ENCODE peak calls at places on chromosome 18, in five cellular contexts. Z, P, T, Y and K are unnamed samples.
A peak's percentile ranks its signal among the peaks of the same experiment; 100 is the strongest.

GRCh38 chr18:11872479-11873136 is 21.4 kb downstream of the CHMP1B start:
- DNase-seq in Z (no peak), P (no peak), T (peak; percentile 33), Y (no peak), K (no peak)

GRCh38 chr18:66759017-66759416 is 155.1 kb upstream of the CDH19 start:
- DNase-seq in Z (no peak), P (no peak), T (no peak), Y (no peak), K (no peak)

GRCh38 chr18:35132284-35132910 is 91.2 kb downstream of the MAPRE2 start:
- DNase-seq in Z (no peak), P (no peak), T (no peak), Y (no peak), K (no peak)

GRCh38 chr18:25451077-25451658 is 99.2 kb upstream of the ZNF521 start:
- DNase-seq in Z (no peak), P (no peak), T (no peak), Y (no peak), K (no peak)

GRCh38 chr18:33751613-33752221 is 173.7 kb downstream of the ASXL3 start:
- DNase-seq in Z (no peak), P (no peak), T (no peak), Y (no peak), K (no peak)

GRCh38 chr18:49340446-49340845 is 120.0 kb downstream of the DYM start:
- DNase-seq in Z (no peak), P (no peak), T (peak; percentile 45), Y (no peak), K (no peak)

GRCh38 chr18:64692826-64693225 is 543.9 kb upstream of the LINC00305 start:
- DNase-seq in Z (no peak), P (no peak), T (no peak), Y (no peak), K (no peak)

GRCh38 chr18:45626330-45627203 is 11.3 kb downstream of the SLC14A2 start:
- DNase-seq in Z (no peak), P (no peak), T (peak; percentile 51), Y (peak; percentile 71), K (no peak)

GRCh38 chr18:25587545-25587944 is 235.6 kb upstream of the ZNF521 start:
- DNase-seq in Z (no peak), P (no peak), T (no peak), Y (no peak), K (no peak)

DNA sequence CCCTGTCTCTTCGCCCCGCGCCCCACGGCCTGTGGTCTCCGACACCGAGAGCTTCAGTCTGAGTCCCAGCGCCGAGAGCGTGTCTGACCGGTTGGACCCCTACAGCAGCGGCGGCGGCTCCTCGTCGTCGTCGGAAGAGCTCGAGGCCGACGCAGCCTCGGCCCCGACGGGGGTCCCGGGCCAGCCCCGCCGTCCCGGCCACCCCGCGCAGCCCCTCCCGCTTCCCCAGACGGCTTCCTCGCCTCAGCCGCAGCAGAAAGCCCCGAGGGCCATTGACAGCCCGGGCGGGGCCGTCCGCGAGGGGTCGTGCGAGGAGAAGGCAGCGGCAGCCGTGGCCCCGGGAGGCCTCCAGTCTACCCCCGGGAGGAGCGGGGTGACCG is 1.3 kb downstream of the PHLPP1 start:
- DNase-seq in Z (peak; percentile 69), P (peak; percentile 59), T (no peak), Y (peak; percentile 46), K (peak; percentile 75)
- TF ChIP-seq CTCF in Z (no peak), P (no peak), T (no peak), Y (peak; percentile 38), K (no peak)

GRCh38 chr18:43420091-43420490 is 142.8 kb upstream of the SYT4 start:
- DNase-seq in Z (no peak), P (no peak), T (no peak), Y (no peak), K (no peak)

GRCh38 chr18:43422483-43422882 is 145.2 kb upstream of the SYT4 start:
- DNase-seq in Z (no peak), P (no peak), T (no peak), Y (peak; percentile 39), K (peak; percentile 35)

DNA sequence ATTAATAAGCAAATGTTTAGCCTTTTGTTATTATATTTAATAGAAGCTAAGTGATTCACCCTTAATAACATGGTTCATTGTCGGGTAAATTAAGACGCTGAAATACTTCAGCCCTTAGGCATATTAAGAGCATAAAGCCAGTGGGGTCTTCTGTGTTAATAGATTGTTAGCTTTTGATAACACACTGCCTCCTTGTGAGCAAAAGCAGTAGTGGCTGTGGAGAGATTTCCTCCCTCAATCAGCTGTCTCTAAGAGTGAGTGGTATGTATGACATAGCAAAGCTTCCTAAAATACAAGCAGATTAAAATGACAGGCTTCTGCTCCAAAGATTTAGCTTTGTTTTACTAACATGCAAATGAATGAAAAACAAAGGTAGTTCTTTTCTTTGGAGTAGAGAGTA is 143.7 kb upstream of the SYT4 start:
- DNase-seq in Z (no peak), P (no peak), T (no peak), Y (peak; percentile 28), K (no peak)
- TF ChIP-seq CTCF in Z (no peak), P (no peak), T (no peak), Y (peak; percentile 81), K (peak; percentile 67)

GRCh38 chr18:79590191-79591039 is 89.2 kb upstream of the CTDP1 start:
- DNase-seq in Z (no peak), P (peak; percentile 18), T (no peak), Y (no peak), K (peak; percentile 43)

GRCh38 chr18:79589601-79590091 is 90.0 kb upstream of the CTDP1 start:
- DNase-seq in Z (no peak), P (no peak), T (no peak), Y (no peak), K (peak; percentile 13)

GRCh38 chr18:79588131-79588635 is 91.4 kb upstream of the CTDP1 start:
- DNase-seq in Z (no peak), P (peak; percentile 23), T (no peak), Y (no peak), K (peak; percentile 0)

GRCh38 chr18:79587298-79588125 is 92.1 kb upstream of the CTDP1 start:
- DNase-seq in Z (peak; percentile 41), P (peak; percentile 16), T (no peak), Y (peak; percentile 19), K (peak; percentile 5)

DNA sequence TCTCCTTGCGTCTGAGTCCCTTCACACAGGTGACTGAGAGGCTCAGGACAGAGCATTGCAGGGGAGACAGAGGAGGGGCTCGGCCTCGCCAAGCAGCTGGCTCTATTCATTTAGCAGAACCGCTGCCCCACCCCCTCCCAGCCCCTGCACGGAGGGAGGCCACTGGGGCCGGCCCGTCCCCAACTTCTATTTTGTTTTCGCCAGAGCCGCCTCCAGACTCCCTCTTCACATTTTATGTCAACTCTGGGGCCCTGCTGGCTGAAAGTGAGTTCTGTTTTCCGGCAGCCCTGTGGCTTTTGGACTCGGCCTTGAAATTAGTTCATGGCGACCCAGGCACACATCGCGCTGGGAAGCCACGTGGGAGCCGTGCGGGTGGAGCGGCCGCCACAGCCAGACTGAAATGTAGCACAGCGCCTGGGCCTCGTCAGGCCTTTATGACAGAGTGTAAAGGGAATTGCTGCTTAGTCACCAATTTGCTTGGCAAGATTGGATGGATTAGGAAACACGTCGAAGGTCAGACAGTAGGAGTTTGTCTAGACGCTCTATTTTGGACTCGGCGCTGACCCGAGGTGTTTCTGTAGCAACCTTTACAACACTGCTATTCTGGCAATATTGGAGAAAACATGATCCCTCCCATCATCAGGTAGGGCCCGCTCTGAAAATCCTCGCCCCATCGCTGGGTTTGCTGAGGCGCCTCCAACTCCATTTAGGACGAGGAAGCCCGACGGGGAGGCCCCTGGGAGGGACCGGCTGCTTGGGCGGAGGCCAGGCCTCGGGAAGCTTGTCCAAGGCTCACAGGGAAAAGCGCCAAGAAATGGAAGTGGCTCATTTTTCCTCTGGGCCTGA is 90.7 kb upstream of the CTDP1 start:
- DNase-seq in Z (peak; percentile 91), P (peak; percentile 86), T (peak; percentile 50), Y (no peak), K (peak; percentile 36)
- TF ChIP-seq CTCF in Z (peak; percentile 31), P (no peak), T (no peak), Y (no peak), K (no peak)

GRCh38 chr18:23177433-23178072 is 42.3 kb downstream of the CABLES1 start:
- DNase-seq in Z (no peak), P (no peak), T (no peak), Y (no peak), K (no peak)
- TF ChIP-seq CTCF in Z (no peak), P (no peak), T (no peak), Y (no peak), K (no peak)

GRCh38 chr18:3224223-3224622 is 4.5 kb upstream of the MYOM1 start:
- DNase-seq in Z (no peak), P (peak; percentile 41), T (no peak), Y (no peak), K (no peak)

GRCh38 chr18:3223356-3223755 is 3.6 kb upstream of the MYOM1 start:
- DNase-seq in Z (no peak), P (no peak), T (no peak), Y (no peak), K (no peak)

GRCh38 chr18:3221496-3221895 is 1.7 kb upstream of the MYOM1 start:
- DNase-seq in Z (no peak), P (no peak), T (no peak), Y (no peak), K (no peak)

GRCh38 chr18:3226048-3226447 is 6.3 kb upstream of the MYOM1 start:
- DNase-seq in Z (no peak), P (no peak), T (no peak), Y (no peak), K (no peak)

GRCh38 chr18:3225588-3225987 is 5.8 kb upstream of the MYOM1 start:
- DNase-seq in Z (no peak), P (no peak), T (no peak), Y (no peak), K (no peak)
- TF ChIP-seq CTCF in Z (no peak), P (no peak), T (no peak), Y (no peak), K (no peak)

GRCh38 chr18:61323951-61324350 is 9.3 kb upstream of the CDH20 start:
- DNase-seq in Z (no peak), P (no peak), T (peak; percentile 16), Y (no peak), K (no peak)

GRCh38 chr18:61326407-61326806 is 6.8 kb upstream of the CDH20 start:
- DNase-seq in Z (no peak), P (no peak), T (no peak), Y (no peak), K (no peak)

GRCh38 chr18:61322265-61322873 is 10.9 kb upstream of the CDH20 start:
- DNase-seq in Z (peak; percentile 23), P (peak; percentile 40), T (peak; percentile 52), Y (peak; percentile 80), K (peak; percentile 90)
- TF ChIP-seq CTCF in Z (no peak), P (peak; percentile 78), T (peak; percentile 94), Y (peak; percentile 95), K (peak; percentile 80)